ENCODE peak calls at places on chromosomes 16 and 17, in five cellular contexts. J is H1, Z is K562, F is HepG2, U is GM12878. R is an unnamed sample.

GRCh38 chr17:56834380-56835258 is 668 bp downstream of the DGKE start:
- DNase-seq in J (peak; percentile 82), Z (peak; percentile 51), F (peak; percentile 59), U (peak; percentile 31), R (peak; percentile 74)

GRCh38 chr17:74085434-74085833 is 118.0 kb upstream of the RPL38 start:
- DNase-seq in J (peak; percentile 67), Z (peak; percentile 16), F (no peak), U (no peak), R (no peak)

GRCh38 chr16:19162085-19162484 is 6.0 kb upstream of the SYT17 start:
- DNase-seq in J (no peak), Z (no peak), F (no peak), U (no peak), R (no peak)

GRCh38 chr16:11180489-11180888 is 75.5 kb downstream of the SOCS1 start:
- DNase-seq in J (no peak), Z (no peak), F (no peak), U (no peak), R (no peak)

GRCh38 chr16:80984124-80984892 is 22.4 kb downstream of the CMC2 start:
- DNase-seq in J (no peak), Z (no peak), F (no peak), U (no peak), R (no peak)

GRCh38 chr16:26645629-26646028 is 421.1 kb upstream of the C16orf82 start:
- DNase-seq in J (peak; percentile 86), Z (peak; percentile 39), F (no peak), U (no peak), R (peak; percentile 9)

GRCh38 chr16:65767125-65767524 is 599.4 kb upstream of the CDH5 start:
- DNase-seq in J (no peak), Z (no peak), F (no peak), U (no peak), R (no peak)

GRCh38 chr17:7261377-7262191 is 694 bp downstream of the CLDN7 start:
- DNase-seq in J (peak; percentile 60), Z (no peak), F (no peak), U (no peak), R (peak; percentile 76)

GRCh38 chr16:86723699-86724098 is 145.3 kb downstream of the FOXL1 start:
- DNase-seq in J (peak; percentile 60), Z (peak; percentile 25), F (no peak), U (no peak), R (no peak)

GRCh38 chr16:61871837-61872777 is 164.1 kb downstream of the CDH8 start:
- DNase-seq in J (no peak), Z (no peak), F (no peak), U (no peak), R (no peak)

GRCh38 chr16:79627092-79627491 is 26.6 kb upstream of the MAF start:
- DNase-seq in J (no peak), Z (no peak), F (no peak), U (no peak), R (no peak)
- TF ChIP-seq RFX5 in J (no peak), Z (no peak), F (no peak), U (no peak), R (no peak)

GRCh38 chr17:78184868-78185267 is 2.0 kb downstream of the TK1 start:
- DNase-seq in J (no peak), Z (no peak), F (no peak), U (no peak), R (no peak)
- TF ChIP-seq SIN3A in J (no peak), Z (no peak), F (no peak), U (no peak), R (no peak)

GRCh38 chr17:18143044-18143936 is 34.7 kb downstream of the MYO15A start:
- DNase-seq in J (peak; percentile 73), Z (peak; percentile 45), F (peak; percentile 38), U (no peak), R (no peak)
- TF ChIP-seq RFX5 in J (no peak), Z (no peak), F (no peak), U (no peak), R (no peak)

GRCh38 chr16:53836142-53836541 is 132.2 kb downstream of the FTO start:
- DNase-seq in J (no peak), Z (no peak), F (no peak), U (no peak), R (no peak)
- TF ChIP-seq SIN3A in J (no peak), Z (no peak), F (no peak), U (no peak), R (no peak)

DNA sequence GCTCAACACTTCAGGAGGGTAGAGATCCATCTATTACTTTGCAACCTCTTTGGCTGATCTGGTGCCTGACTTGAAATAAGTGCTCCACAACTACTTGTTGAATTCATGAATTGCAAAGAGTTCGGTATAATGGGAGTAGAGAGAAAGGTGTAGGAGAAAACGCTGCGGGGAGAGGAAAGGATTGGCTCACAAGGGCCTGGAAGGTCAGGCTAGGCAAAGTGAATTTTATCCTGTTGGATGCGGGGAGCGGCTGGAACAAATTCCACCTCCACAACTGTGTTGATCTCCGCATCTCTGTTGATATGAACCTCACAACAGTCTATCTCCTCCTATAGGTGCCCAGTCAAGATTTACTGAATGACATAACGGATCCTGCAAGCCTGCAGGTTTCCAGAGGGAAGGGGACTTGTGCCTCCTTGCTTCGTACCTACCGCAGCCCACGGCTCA is 685 bp downstream of the SLX4 start:
- DNase-seq in J (no peak), Z (no peak), F (no peak), U (no peak), R (no peak)
- TF ChIP-seq RFX5 in J (no peak), Z (no peak), F (no peak), U (no peak), R (no peak)

DNA sequence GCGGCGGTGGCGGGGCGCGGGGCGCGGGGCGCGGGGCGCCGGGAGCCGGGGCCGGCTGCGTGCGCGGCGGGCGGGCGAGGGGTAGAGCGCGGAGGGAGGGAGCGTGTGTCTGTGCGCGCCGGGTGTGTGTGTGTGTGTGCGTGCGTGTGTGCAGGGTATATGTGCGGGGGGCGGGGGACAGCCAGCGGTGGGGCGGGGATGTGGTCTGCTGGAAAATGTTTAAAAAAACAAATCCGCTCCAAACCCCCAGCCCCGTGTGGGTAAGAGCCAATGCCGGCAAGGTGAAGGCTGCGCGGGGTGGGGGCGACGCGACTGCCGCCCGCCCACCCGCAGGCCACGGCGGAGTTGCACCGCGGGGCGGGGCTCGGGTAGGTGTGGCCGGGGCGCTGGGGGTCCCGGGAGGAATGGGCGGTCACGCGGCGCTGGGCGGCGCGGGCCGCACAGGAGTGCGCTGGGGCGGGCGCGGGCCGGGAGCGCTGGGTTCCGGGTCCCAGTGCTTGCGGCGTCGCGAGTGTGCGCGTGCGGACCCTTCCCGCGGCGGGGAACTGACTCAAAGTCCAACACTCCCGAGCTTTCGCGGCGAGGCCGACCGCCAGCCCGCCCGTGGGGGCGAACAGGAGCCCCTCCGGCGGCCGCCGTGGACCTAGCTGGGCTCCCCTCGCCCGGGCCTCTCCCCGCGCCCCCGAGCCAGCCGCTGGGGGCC is at the start of gene CYGB:
- DNase-seq in J (no peak), Z (no peak), F (no peak), U (no peak), R (peak; percentile 91)
- TF ChIP-seq SIN3A in J (no peak), Z (no peak), F (no peak), U (no peak), R (no peak)